ENCODE peak calls at places on chromosome 21, in eight cellular contexts. C is PC-9, Y is BE2C, I is choroid plexus epithelial cell, F is NCI-H1092, R is fibroblast of lung, V is A549, U is heart left ventricle. W is an unnamed sample.

GRCh38 chr21:28253378-28253777 is 739.3 kb downstream of the LTN1 start:
- DNase-seq in C (no peak), Y (no peak), I (peak), F (no peak), R (peak), V (no peak), U (no peak), W (no peak)

GRCh38 chr21:31276663-31277062 is 67.4 kb downstream of the TIAM1 start:
- DNase-seq in C (no peak), Y (no peak), I (no peak), F (no peak), R (no peak), V (no peak), U (no peak), W (no peak)

GRCh38 chr21:39034590-39035536 is 148.4 kb downstream of the PSMG1 start:
- DNase-seq in C (no peak), Y (no peak), I (no peak), F (no peak), R (no peak), V (no peak), U (no peak), W (no peak)

GRCh38 chr21:35737899-35738341 is 322.4 kb downstream of the SETD4 start:
- DNase-seq in C (no peak), Y (no peak), I (peak), F (no peak), R (peak), V (no peak), U (peak), W (no peak)

GRCh38 chr21:42395910-42396625 is at the start of gene TMPRSS3:
- DNase-seq in C (peak), Y (no peak), I (no peak), F (no peak), R (no peak), V (peak), U (no peak), W (no peak)

GRCh38 chr21:17777321-17777720 is 41.8 kb downstream of the C21orf91 start:
- DNase-seq in C (peak), Y (no peak), I (no peak), F (no peak), R (peak), V (no peak), U (no peak), W (no peak)

GRCh38 chr21:31988492-31989285 is 115.9 kb downstream of the HUNK start:
- DNase-seq in C (no peak), Y (no peak), I (no peak), F (no peak), R (no peak), V (no peak), U (no peak), W (no peak)

GRCh38 chr21:36104306-36105300 is 30.3 kb upstream of the CBR3 start:
- DNase-seq in C (no peak), Y (peak), I (peak), F (no peak), R (peak), V (no peak), U (no peak), W (peak)

GRCh38 chr21:30733026-30733425 is 14.0 kb downstream of the KRTAP21-2 start:
- DNase-seq in C (no peak), Y (no peak), I (no peak), F (no peak), R (no peak), V (no peak), U (no peak), W (no peak)

GRCh38 chr21:34908424-34909055 is 140.6 kb downstream of the RUNX1 start:
- DNase-seq in C (peak), Y (no peak), I (peak), F (no peak), R (no peak), V (peak), U (no peak), W (no peak)

GRCh38 chr21:44057960-44058651 is 46.0 kb downstream of the TRAPPC10 start:
- DNase-seq in C (no peak), Y (no peak), I (no peak), F (no peak), R (peak), V (no peak), U (no peak), W (no peak)

GRCh38 chr21:44847261-44848056 is 26.0 kb downstream of the PTTG1IP start:
- DNase-seq in C (no peak), Y (no peak), I (no peak), F (no peak), R (no peak), V (no peak), U (no peak), W (no peak)

GRCh38 chr21:15159382-15160020 is 94.7 kb upstream of the NRIP1 start:
- DNase-seq in C (no peak), Y (no peak), I (peak), F (no peak), R (peak), V (no peak), U (no peak), W (no peak)

GRCh38 chr21:38327984-38328383 is 71.2 kb downstream of the KCNJ15 start:
- DNase-seq in C (no peak), Y (no peak), I (no peak), F (no peak), R (peak), V (no peak), U (no peak), W (no peak)

GRCh38 chr21:42424848-42425602 is 21.3 kb downstream of the UBASH3A start:
- DNase-seq in C (no peak), Y (no peak), I (no peak), F (no peak), R (no peak), V (no peak), U (no peak), W (no peak)

GRCh38 chr21:35428489-35428888 is 379.4 kb upstream of the RUNX1 start:
- DNase-seq in C (no peak), Y (no peak), I (peak), F (no peak), R (peak), V (no peak), U (peak), W (no peak)

GRCh38 chr21:46211376-46211775 is 17.2 kb downstream of the LSS start:
- DNase-seq in C (no peak), Y (no peak), I (no peak), F (no peak), R (no peak), V (no peak), U (no peak), W (no peak)

GRCh38 chr21:43767980-43768867 is 7.9 kb downstream of the CSTB start:
- DNase-seq in C (peak), Y (no peak), I (peak), F (no peak), R (peak), V (peak), U (no peak), W (peak)

GRCh38 chr21:44526096-44526997 is 13.6 kb downstream of the KRTAP10-1 start:
- DNase-seq in C (no peak), Y (no peak), I (no peak), F (no peak), R (no peak), V (no peak), U (no peak), W (no peak)

GRCh38 chr21:46100426-46100825 is 2.5 kb downstream of the COL6A2 start:
- DNase-seq in C (no peak), Y (no peak), I (no peak), F (no peak), R (peak), V (no peak), U (no peak), W (no peak)

W was measured in SK-N-DZ.